ENCODE peak calls at places on chromosomes 2 and 18, in five cellular contexts. V is tibial artery, I is aorta, Q is colonic mucosa, S is neuronal stem cell. O is an unnamed sample.

GRCh38 chr2:102258025-102258385 is 53.4 kb upstream of the IL1RL1 start:
- DNase-seq in S (no peak), Q (no peak), I (no peak), V (no peak), O (no peak)

GRCh38 chr2:235390108-235390815 is 103.6 kb upstream of the AGAP1 start:
- DNase-seq in V (peak; percentile 47), Q (peak; percentile 66), S (no peak), I (peak; percentile 53), O (peak; percentile 88)

GRCh38 chr18:48534364-48534763 is 4.5 kb upstream of the CTIF start:
- DNase-seq in S (no peak), Q (no peak), V (no peak), I (no peak), O (peak; percentile 83)

GRCh38 chr2:227411320-227411989 is 23.7 kb upstream of the SCYGR1 start:
- DNase-seq in V (no peak), Q (no peak), I (no peak), S (no peak), O (no peak)

GRCh38 chr2:71073475-71073874 is 5.0 kb downstream of the NAGK start:
- DNase-seq in Q (no peak), V (no peak), S (no peak), I (no peak), O (no peak)

GRCh38 chr2:186718895-186719294 is 25.0 kb downstream of the FAM171B start:
- DNase-seq in V (no peak), I (no peak), Q (no peak), S (no peak), O (no peak)

GRCh38 chr18:35376393-35376741 is 770 bp downstream of the ZNF396 start:
- DNase-seq in V (no peak), S (no peak), Q (peak; percentile 25), I (peak; percentile 68), O (peak; percentile 25)

GRCh38 chr2:216739035-216739434 is 43.7 kb upstream of the IGFBP5 start:
- DNase-seq in Q (no peak), S (no peak), V (no peak), I (no peak), O (no peak)

GRCh38 chr2:45918816-45919655 is 267.6 kb downstream of the PRKCE start:
- DNase-seq in I (no peak), V (no peak), S (no peak), Q (no peak), O (peak; percentile 19)

GRCh38 chr2:66607152-66607551 is 172.2 kb downstream of the MEIS1 start:
- DNase-seq in Q (no peak), V (no peak), I (no peak), S (no peak), O (no peak)

GRCh38 chr2:38095655-38095995 is 19.7 kb upstream of the CYP1B1 start:
- DNase-seq in Q (no peak), S (no peak), V (no peak), I (no peak), O (no peak)

GRCh38 chr2:38099096-38099997 is 23.4 kb upstream of the CYP1B1 start:
- DNase-seq in V (no peak), Q (no peak), I (no peak), S (no peak), O (no peak)

GRCh38 chr2:38095996-38096861 is 20.3 kb upstream of the CYP1B1 start:
- DNase-seq in I (no peak), V (no peak), Q (no peak), S (no peak), O (no peak)

GRCh38 chr2:38097611-38098350 is 21.8 kb upstream of the CYP1B1 start:
- DNase-seq in I (no peak), Q (no peak), V (no peak), S (no peak), O (peak; percentile 37)

GRCh38 chr2:38098351-38099095 is 22.6 kb upstream of the CYP1B1 start:
- DNase-seq in Q (no peak), I (no peak), S (no peak), V (no peak), O (no peak)
- H3K27ac ChIP-seq in Q (no peak overlapping the region), I (no peak overlapping the region), S (no peak overlapping the region), V (peak overlapping the region; percentile 16), O (peak overlapping the region; percentile 93)

DNA sequence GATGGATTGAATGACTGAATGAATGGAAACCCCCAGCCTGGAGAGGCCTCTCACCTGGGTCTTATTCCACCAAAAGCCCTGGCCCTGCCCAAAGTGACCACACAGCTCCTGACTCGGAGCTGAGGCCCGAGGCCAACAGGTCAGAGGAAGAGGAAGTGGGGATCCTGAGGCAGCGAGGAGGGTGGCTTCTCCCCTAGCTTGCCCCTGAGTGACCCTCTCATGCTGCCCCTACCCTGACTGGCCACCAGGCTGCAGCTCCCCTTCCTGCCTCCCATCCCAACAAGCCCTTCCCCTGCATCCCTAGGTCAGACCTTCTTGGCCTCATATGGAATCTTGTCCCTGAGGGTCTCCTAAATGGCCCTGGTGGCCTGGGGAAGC is 134.6 kb upstream of the HDAC4 start:
- DNase-seq in I (no peak), Q (no peak), S (no peak), V (no peak), O (no peak)
- H3K27me3 ChIP-seq in I (no peaks in the 10 kb centered on the region), Q (no peaks in the 10 kb centered on the region), S (no peaks in the 10 kb centered on the region), V (peaks cover 53% of the 10 kb centered on the region), O (no peaks in the 10 kb centered on the region)

DNA sequence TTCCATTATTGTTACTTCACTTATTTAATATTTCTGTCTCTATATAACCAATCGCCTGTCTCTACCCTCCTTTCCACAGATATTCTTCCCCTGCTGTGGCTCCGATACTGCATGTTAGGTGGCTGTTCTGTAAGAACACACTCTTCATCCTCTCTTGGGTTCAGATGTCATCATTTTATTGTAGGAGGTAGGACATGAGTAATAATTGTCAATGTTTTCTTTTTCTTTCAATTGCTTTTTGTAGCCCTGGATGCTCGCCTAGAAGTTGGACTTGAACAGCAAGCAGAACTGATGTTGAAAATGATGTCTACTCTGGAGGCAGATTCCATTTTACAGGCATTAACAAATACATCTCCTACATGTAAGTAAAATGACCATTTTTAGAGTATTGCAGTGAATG is 128.6 kb downstream of the BIRC6 start:
- DNase-seq in S (no peak), V (no peak), Q (no peak), I (no peak), O (no peak)
- H3K36me3 ChIP-seq in S (peaks cover 98% of the 10 kb centered on the region), V (peaks cover 63% of the 10 kb centered on the region), Q (peaks cover 11% of the 10 kb centered on the region), I (peaks cover 7% of the 10 kb centered on the region), O (peaks cover 54% of the 10 kb centered on the region)

GRCh38 chr2:59308108-59308507 is 1067.0 kb upstream of the FANCL start:
- DNase-seq in S (no peak), Q (no peak), V (no peak), I (no peak), O (no peak)

GRCh38 chr2:59312022-59312421 is 1070.9 kb upstream of the FANCL start:
- DNase-seq in Q (no peak), I (no peak), V (no peak), S (no peak), O (no peak)

GRCh38 chr2:59314367-59314766 is 1073.2 kb upstream of the FANCL start:
- DNase-seq in I (no peak), Q (no peak), V (no peak), S (no peak), O (no peak)

GRCh38 chr2:59312967-59313943 is 1072.1 kb upstream of the FANCL start:
- DNase-seq in V (no peak), Q (no peak), I (no peak), S (no peak), O (no peak)
- H3K27ac ChIP-seq in V (no peak overlapping the region), Q (no peak overlapping the region), I (no peak overlapping the region), S (no peak overlapping the region), O (no peak overlapping the region)

GRCh38 chr2:176097820-176098365 is 1.7 kb upstream of the HOXD12 start:
- DNase-seq in S (no peak), V (no peak), Q (no peak), I (no peak), O (no peak)

GRCh38 chr2:176095421-176095820 is 2.9 kb downstream of the HOXD13 start:
- DNase-seq in Q (peak; percentile 9), V (no peak), S (no peak), I (no peak), O (no peak)

GRCh38 chr2:176096243-176096985 is 3.2 kb upstream of the HOXD12 start:
- DNase-seq in I (no peak), S (no peak), Q (peak; percentile 20), V (no peak), O (no peak)

GRCh38 chr2:176098366-176099158 is 1.0 kb upstream of the HOXD12 start:
- DNase-seq in Q (peak; percentile 20), I (peak; percentile 32), S (no peak), V (no peak), O (no peak)

DNA sequence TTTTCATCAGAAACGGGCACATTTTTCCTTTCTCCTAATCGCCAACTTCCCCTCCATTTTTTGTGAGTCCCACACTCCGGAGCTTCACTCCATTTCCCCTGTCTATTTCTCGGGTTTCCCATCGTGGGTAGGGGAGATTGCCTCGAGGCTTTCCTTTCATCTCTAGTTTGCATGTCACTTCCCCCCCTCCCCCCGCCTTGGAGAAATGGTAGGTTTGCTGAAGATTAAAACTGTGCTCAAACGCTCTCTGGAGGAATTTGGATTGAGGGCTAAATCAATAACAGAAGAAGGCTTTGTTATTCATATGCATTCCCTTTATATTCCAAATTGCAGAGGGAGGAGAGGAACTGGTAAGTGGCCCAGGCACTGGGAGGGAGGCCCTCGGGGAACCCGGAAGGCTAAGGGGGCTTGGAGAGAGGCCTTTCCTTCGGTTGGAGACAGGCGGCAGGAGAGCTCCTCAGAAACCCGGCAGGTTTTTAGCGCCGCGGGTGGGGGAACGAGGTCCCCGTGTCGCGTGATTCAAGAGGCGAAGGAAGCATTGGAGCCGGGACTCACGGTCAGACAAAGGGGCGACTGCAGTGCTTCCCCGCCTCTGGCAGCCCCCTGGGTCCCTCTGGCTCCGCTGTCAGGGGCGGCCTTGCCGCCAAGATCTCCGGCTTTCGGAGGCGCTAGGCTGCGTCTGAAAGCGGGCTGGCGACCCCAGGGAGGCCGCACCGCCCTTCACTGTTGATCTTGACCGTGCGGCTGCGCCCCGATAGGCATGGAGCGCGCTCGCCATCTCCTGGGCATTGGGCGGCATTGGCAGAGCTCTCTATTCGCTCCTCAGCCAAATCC is 2.4 kb upstream of the HOXD12 start:
- DNase-seq in S (no peak), V (peak; percentile 59), Q (peak; percentile 75), I (peak; percentile 62), O (peak; percentile 98)
- H3K27me3 ChIP-seq in S (peaks cover 69% of the 10 kb centered on the region), V (peaks cover 100% of the 10 kb centered on the region), Q (peaks cover 94% of the 10 kb centered on the region), I (no peaks in the 10 kb centered on the region), O (peaks cover 97% of the 10 kb centered on the region)

GRCh38 chr18:79730804-79731203 is 51.2 kb downstream of the CTDP1 start:
- DNase-seq in I (no peak), Q (no peak), V (no peak), S (no peak), O (no peak)

GRCh38 chr18:79732721-79733025 is 53.1 kb downstream of the CTDP1 start:
- DNase-seq in S (no peak), I (no peak), Q (no peak), V (no peak), O (no peak)

GRCh38 chr18:79733996-79734770 is 54.6 kb downstream of the CTDP1 start:
- DNase-seq in I (peak; percentile 12), Q (no peak), V (no peak), S (no peak), O (no peak)

GRCh38 chr18:79735071-79735980 is 55.7 kb downstream of the CTDP1 start:
- DNase-seq in V (no peak), I (peak; percentile 38), Q (no peak), S (no peak), O (no peak)

DNA sequence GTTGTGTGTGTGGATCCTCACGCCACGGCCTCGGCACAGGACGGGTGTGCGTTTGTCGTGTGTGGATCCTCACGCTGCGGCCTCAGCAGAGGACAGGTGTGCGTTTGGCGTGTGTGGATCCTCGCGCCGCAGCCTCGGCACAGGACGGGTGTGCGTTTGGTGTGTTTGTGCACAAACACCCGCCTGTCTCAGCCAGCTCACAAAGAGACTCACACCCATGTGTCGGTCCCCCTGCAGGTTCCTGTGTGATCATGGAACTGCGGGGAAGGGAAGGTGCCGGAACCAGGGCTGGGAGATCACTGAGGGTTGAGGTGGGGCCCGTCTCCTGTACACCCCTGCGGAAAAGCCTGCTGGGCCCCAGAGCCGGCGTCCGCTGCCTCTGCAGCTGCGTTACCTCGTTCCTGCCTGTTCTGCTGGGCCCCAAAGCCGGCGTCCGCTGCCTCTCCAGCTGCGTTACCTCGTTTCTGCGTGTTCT is 53.6 kb downstream of the CTDP1 start:
- DNase-seq in V (no peak), S (no peak), Q (no peak), I (no peak), O (no peak)
- H3K36me3 ChIP-seq in V (peaks cover 91% of the 10 kb centered on the region), S (peaks cover 95% of the 10 kb centered on the region), Q (peaks cover 19% of the 10 kb centered on the region), I (peaks cover 7% of the 10 kb centered on the region), O (peaks cover 32% of the 10 kb centered on the region)

O was measured in osteoblast.